ENCODE peak calls at places on chromosomes 7 and 10, in four cellular contexts. Z is iPS DF 6.9, C is non-pigmented ciliary epithelial cell, L is HCT116. U is an unnamed sample.

GRCh38 chr10:49279015-49279880 is 19.7 kb upstream of the C10orf71 start:
- DNase-seq in L (no peak), C (no peak), Z (no peak), U (no peak)

GRCh38 chr7:83936056-83936703 is 258.4 kb downstream of the SEMA3A start:
- DNase-seq in Z (peak), L (peak), C (peak), U (peak)

GRCh38 chr10:49139000-49139865 is 5.4 kb upstream of the FAM170B start:
- DNase-seq in C (no peak), L (no peak), Z (no peak), U (peak)

GRCh38 chr7:82164813-82165212 is 278.8 kb downstream of the CACNA2D1 start:
- DNase-seq in C (peak), Z (no peak), L (no peak), U (peak)

GRCh38 chr10:96073722-96074121 is 30.3 kb downstream of the CCNJ start:
- DNase-seq in L (peak), C (peak), Z (no peak), U (peak)

GRCh38 chr7:149414745-149415390 is 46.0 kb downstream of the ZNF777 start:
- DNase-seq in L (no peak), Z (peak), C (peak), U (peak)

GRCh38 chr7:114759347-114760062 is 162.4 kb upstream of the MDFIC start:
- DNase-seq in Z (no peak), L (no peak), C (no peak), U (peak)

GRCh38 chr10:122555431-122555830 is 5.1 kb upstream of the DMBT1 start:
- DNase-seq in L (no peak), Z (no peak), C (no peak), U (no peak)

GRCh38 chr7:113424463-113424862 is 306.1 kb upstream of the SMIM30 start:
- DNase-seq in Z (no peak), L (no peak), C (no peak), U (no peak)

GRCh38 chr10:125151170-125151823 is 9.1 kb downstream of the CTBP2 start:
- DNase-seq in L (no peak), C (no peak), Z (no peak), U (no peak)

GRCh38 chr7:116161733-116162132 is 48.6 kb upstream of the TES start:
- DNase-seq in Z (no peak), L (no peak), C (no peak), U (no peak)

U was measured in foreskin fibroblast.